ENCODE peak calls at places on chromosomes 1 and 21, in five cellular contexts. Y is stimulated activated CD4-positive, alpha-beta T cell treated with anti-CD3 and anti-CD28 coated beads, Interleukin-2, amount 100 ng/mL, for 48 hours; R is activated T-helper 1 cell treated with Interleukin-2 at 50 U/mL for 16 hours; K is activated gamma-delta T cell treated with Interleukin-2 at 50 U/mL for 16 hours; U is M059J. V is an unnamed sample.

GRCh38 chr1:29706936-29707335 is 470.6 kb downstream of the PTPRU start:
- DNase-seq in Y (peak), R (no peak), K (no peak), U (peak), V (peak)

GRCh38 chr1:115365738-115366137 is 27.7 kb upstream of the NGF start:
- DNase-seq in Y (no peak), R (no peak), K (no peak), U (no peak), V (no peak)

GRCh38 chr1:39507230-39507928 is 15.9 kb downstream of the BMP8A start:
- DNase-seq in Y (no peak), R (no peak), K (no peak), U (no peak), V (peak)

GRCh38 chr21:33373451-33373850 is 29.8 kb upstream of the IFNGR2 start:
- DNase-seq in Y (no peak), R (no peak), K (no peak), U (peak), V (no peak)

GRCh38 chr1:54229281-54229891 is 29.4 kb downstream of the MRPL37 start:
- DNase-seq in Y (peak), R (no peak), K (no peak), U (peak), V (no peak)

GRCh38 chr1:8097077-8097799 is 71.1 kb upstream of the ERRFI1 start:
- DNase-seq in Y (no peak), R (no peak), K (no peak), U (peak), V (no peak)

GRCh38 chr1:215210167-215210566 is 127.6 kb downstream of the KCNK2 start:
- DNase-seq in Y (no peak), R (no peak), K (no peak), U (no peak), V (no peak)

GRCh38 chr1:236663934-236664333 is 22.4 kb upstream of the ACTN2 start:
- DNase-seq in Y (no peak), R (no peak), K (no peak), U (peak), V (no peak)

GRCh38 chr21:26013964-26014363 is 156.6 kb downstream of the APP start:
- DNase-seq in Y (no peak), R (no peak), K (no peak), U (no peak), V (no peak)

GRCh38 chr1:212665241-212666115 is 34.2 kb downstream of the BATF3 start:
- DNase-seq in Y (peak), R (peak), K (peak), U (peak), V (peak)

GRCh38 chr1:223774133-223774811 is 61.9 kb downstream of the CAPN2 start:
- DNase-seq in Y (no peak), R (no peak), K (no peak), U (no peak), V (no peak)

GRCh38 chr21:15706686-15707085 is 23.1 kb upstream of the USP25 start:
- DNase-seq in Y (no peak), R (no peak), K (no peak), U (peak), V (no peak)

GRCh38 chr1:218983433-218983832 is 190.2 kb upstream of the LYPLAL1 start:
- DNase-seq in Y (no peak), R (no peak), K (no peak), U (no peak), V (no peak)

GRCh38 chr1:3066250-3066711 is 2.7 kb upstream of the PRDM16 start:
- DNase-seq in Y (no peak), R (no peak), K (no peak), U (peak), V (no peak)

V was measured in NCI-H2081.